ENCODE peak calls at places on chromosomes 3 and 15, in five cellular contexts. One of them, this sample, is unnamed.

GRCh38 chr3:43995929-43996378 is 245.7 kb upstream of the TOPAZ1 start:
- DNase-seq in SK-N-SH: no peak
- DNase-seq in astrocyte: no peak
- DNase-seq in GM23338: peak; percentile 61
- DNase-seq in mesendoderm: no peak
- DNase-seq in this sample: no peak

GRCh38 chr15:81304226-81304625 is 19.7 kb downstream of the STARD5 start:
- DNase-seq in SK-N-SH: no peak
- DNase-seq in astrocyte: peak; percentile 80
- DNase-seq in GM23338: no peak
- DNase-seq in mesendoderm: no peak
- DNase-seq in this sample: no peak

GRCh38 chr3:169234595-169234994 is 428.9 kb downstream of the MECOM start:
- DNase-seq in SK-N-SH: no peak
- DNase-seq in astrocyte: no peak
- DNase-seq in GM23338: no peak
- DNase-seq in mesendoderm: no peak
- DNase-seq in this sample: no peak

GRCh38 chr15:60392986-60393811 is 4.6 kb downstream of the ANXA2 start:
- DNase-seq in SK-N-SH: no peak
- DNase-seq in astrocyte: peak; percentile 98
- DNase-seq in GM23338: no peak
- DNase-seq in mesendoderm: peak; percentile 75
- DNase-seq in this sample: peak; percentile 86

GRCh38 chr3:184360834-184361531 is 422 bp downstream of the CLCN2 start:
- DNase-seq in SK-N-SH: no peak
- DNase-seq in astrocyte: no peak
- DNase-seq in GM23338: no peak
- DNase-seq in mesendoderm: no peak
- DNase-seq in this sample: no peak

GRCh38 chr3:51668756-51669155 is 2.3 kb upstream of the TEX264 start:
- DNase-seq in SK-N-SH: no peak
- DNase-seq in astrocyte: peak; percentile 30
- DNase-seq in GM23338: no peak
- DNase-seq in mesendoderm: peak; percentile 39
- DNase-seq in this sample: no peak

GRCh38 chr3:48305396-48305795 is 28.1 kb downstream of the SPINK8 start:
- DNase-seq in SK-N-SH: no peak
- DNase-seq in astrocyte: no peak
- DNase-seq in GM23338: no peak
- DNase-seq in mesendoderm: no peak
- DNase-seq in this sample: no peak

GRCh38 chr3:38579551-38580449 is 69.7 kb downstream of the SCN5A start:
- DNase-seq in SK-N-SH: peak; percentile 52
- DNase-seq in astrocyte: peak; percentile 7
- DNase-seq in GM23338: no peak
- DNase-seq in mesendoderm: peak; percentile 76
- DNase-seq in this sample: no peak

GRCh38 chr15:52994290-52994689 is 204.2 kb upstream of the ONECUT1 start:
- DNase-seq in SK-N-SH: no peak
- DNase-seq in astrocyte: no peak
- DNase-seq in GM23338: no peak
- DNase-seq in mesendoderm: no peak
- DNase-seq in this sample: no peak

GRCh38 chr3:62144482-62144881 is 228.9 kb downstream of the FEZF2 start:
- DNase-seq in SK-N-SH: no peak
- DNase-seq in astrocyte: no peak
- DNase-seq in GM23338: no peak
- DNase-seq in mesendoderm: no peak
- DNase-seq in this sample: no peak

GRCh38 chr3:13792512-13793347 is 87.1 kb downstream of the WNT7A start:
- DNase-seq in SK-N-SH: peak; percentile 46
- DNase-seq in astrocyte: no peak
- DNase-seq in GM23338: peak; percentile 32
- DNase-seq in mesendoderm: peak; percentile 46
- DNase-seq in this sample: no peak

GRCh38 chr3:76026379-76026778 is 241.0 kb upstream of the ZNF717 start:
- DNase-seq in SK-N-SH: no peak
- DNase-seq in astrocyte: peak; percentile 31
- DNase-seq in GM23338: no peak
- DNase-seq in mesendoderm: no peak
- DNase-seq in this sample: no peak

GRCh38 chr3:134377896-134378295 is 3.6 kb upstream of the AMOTL2 start:
- DNase-seq in SK-N-SH: no peak
- DNase-seq in astrocyte: no peak
- DNase-seq in GM23338: no peak
- DNase-seq in mesendoderm: no peak
- DNase-seq in this sample: no peak

GRCh38 chr15:38041576-38041975 is 107.1 kb downstream of the TMCO5A start:
- DNase-seq in SK-N-SH: no peak
- DNase-seq in astrocyte: peak; percentile 62
- DNase-seq in GM23338: no peak
- DNase-seq in mesendoderm: peak; percentile 51
- DNase-seq in this sample: no peak

GRCh38 chr3:53318522-53318921 is 28.8 kb downstream of the DCP1A start:
- DNase-seq in SK-N-SH: no peak
- DNase-seq in astrocyte: peak; percentile 53
- DNase-seq in GM23338: no peak
- DNase-seq in mesendoderm: no peak
- DNase-seq in this sample: no peak

GRCh38 chr15:54033954-54034458 is 55.8 kb downstream of the UNC13C start:
- DNase-seq in SK-N-SH: no peak
- DNase-seq in astrocyte: no peak
- DNase-seq in GM23338: no peak
- DNase-seq in mesendoderm: no peak
- DNase-seq in this sample: no peak

GRCh38 chr3:194379651-194380050 is 10.1 kb upstream of the LRRC15 start:
- DNase-seq in SK-N-SH: no peak
- DNase-seq in astrocyte: no peak
- DNase-seq in GM23338: no peak
- DNase-seq in mesendoderm: no peak
- DNase-seq in this sample: no peak

GRCh38 chr3:58237238-58237939 is at the start of gene ABHD6:
- DNase-seq in SK-N-SH: peak; percentile 94
- DNase-seq in astrocyte: peak; percentile 45
- DNase-seq in GM23338: peak; percentile 83
- DNase-seq in mesendoderm: peak; percentile 76
- DNase-seq in this sample: no peak

GRCh38 chr3:99774467-99774866 is 43.2 kb upstream of the CMSS1 start:
- DNase-seq in SK-N-SH: no peak
- DNase-seq in astrocyte: peak; percentile 84
- DNase-seq in GM23338: no peak
- DNase-seq in mesendoderm: peak; percentile 6
- DNase-seq in this sample: peak; percentile 93

GRCh38 chr15:73905224-73905827 is 20.9 kb upstream of the LOXL1 start:
- DNase-seq in SK-N-SH: no peak
- DNase-seq in astrocyte: no peak
- DNase-seq in GM23338: no peak
- DNase-seq in mesendoderm: no peak
- DNase-seq in this sample: no peak

GRCh38 chr15:73904026-73904815 is 22.0 kb upstream of the LOXL1 start:
- DNase-seq in SK-N-SH: no peak
- DNase-seq in astrocyte: no peak
- DNase-seq in GM23338: no peak
- DNase-seq in mesendoderm: no peak
- DNase-seq in this sample: no peak

GRCh38 chr15:73907018-73907394 is 19.3 kb upstream of the LOXL1 start:
- DNase-seq in SK-N-SH: no peak
- DNase-seq in astrocyte: no peak
- DNase-seq in GM23338: no peak
- DNase-seq in mesendoderm: no peak
- DNase-seq in this sample: no peak

GRCh38 chr15:73908030-73908821 is 18.0 kb upstream of the LOXL1 start:
- DNase-seq in SK-N-SH: peak; percentile 86
- DNase-seq in astrocyte: peak; percentile 32
- DNase-seq in GM23338: peak; percentile 91
- DNase-seq in mesendoderm: peak; percentile 77
- DNase-seq in this sample: no peak

GRCh38 chr15:73906346-73907017 is 19.8 kb upstream of the LOXL1 start:
- DNase-seq in SK-N-SH: no peak
- DNase-seq in astrocyte: peak; percentile 27
- DNase-seq in GM23338: no peak
- DNase-seq in mesendoderm: no peak
- DNase-seq in this sample: no peak
- H3K79me2 ChIP-seq in SK-N-SH: no peaks in the 10 kb centered on the region
- H3K79me2 ChIP-seq in astrocyte: no peaks in the 10 kb centered on the region
- H3K79me2 ChIP-seq in GM23338: no peaks in the 10 kb centered on the region
- H3K79me2 ChIP-seq in mesendoderm: no peaks in the 10 kb centered on the region
- H3K79me2 ChIP-seq in this sample: no peaks in the 10 kb centered on the region

DNA sequence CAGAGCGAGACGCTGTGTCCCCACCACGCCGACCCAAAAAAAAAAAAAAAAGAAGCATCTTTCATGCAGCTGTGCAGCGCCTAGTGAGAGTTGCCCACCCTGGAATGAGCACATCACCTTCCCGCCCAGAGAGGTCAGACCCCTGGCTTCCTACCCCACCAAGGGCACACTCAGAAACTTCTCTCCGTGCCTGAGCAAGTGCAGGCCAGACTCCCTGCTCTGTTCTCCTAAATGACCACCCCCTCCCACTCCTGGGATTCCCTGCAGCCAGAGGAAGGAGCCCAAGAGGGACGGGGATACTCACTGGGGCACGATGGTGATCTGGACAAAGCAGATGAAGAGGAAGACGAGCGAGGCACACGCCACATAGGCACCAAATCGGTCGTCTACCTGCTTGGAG is 116.0 kb downstream of the SEC22A start:
- DNase-seq in SK-N-SH: no peak
- DNase-seq in astrocyte: no peak
- DNase-seq in GM23338: no peak
- DNase-seq in mesendoderm: no peak
- DNase-seq in this sample: no peak
- H3K4me1 ChIP-seq in SK-N-SH: no peaks in the 10 kb centered on the region
- H3K4me1 ChIP-seq in astrocyte: no peaks in the 10 kb centered on the region
- H3K4me1 ChIP-seq in GM23338: peaks cover 51% of the 10 kb centered on the region
- H3K4me1 ChIP-seq in mesendoderm: peaks cover 13% of the 10 kb centered on the region
- H3K4me1 ChIP-seq in this sample: no peaks in the 10 kb centered on the region

DNA sequence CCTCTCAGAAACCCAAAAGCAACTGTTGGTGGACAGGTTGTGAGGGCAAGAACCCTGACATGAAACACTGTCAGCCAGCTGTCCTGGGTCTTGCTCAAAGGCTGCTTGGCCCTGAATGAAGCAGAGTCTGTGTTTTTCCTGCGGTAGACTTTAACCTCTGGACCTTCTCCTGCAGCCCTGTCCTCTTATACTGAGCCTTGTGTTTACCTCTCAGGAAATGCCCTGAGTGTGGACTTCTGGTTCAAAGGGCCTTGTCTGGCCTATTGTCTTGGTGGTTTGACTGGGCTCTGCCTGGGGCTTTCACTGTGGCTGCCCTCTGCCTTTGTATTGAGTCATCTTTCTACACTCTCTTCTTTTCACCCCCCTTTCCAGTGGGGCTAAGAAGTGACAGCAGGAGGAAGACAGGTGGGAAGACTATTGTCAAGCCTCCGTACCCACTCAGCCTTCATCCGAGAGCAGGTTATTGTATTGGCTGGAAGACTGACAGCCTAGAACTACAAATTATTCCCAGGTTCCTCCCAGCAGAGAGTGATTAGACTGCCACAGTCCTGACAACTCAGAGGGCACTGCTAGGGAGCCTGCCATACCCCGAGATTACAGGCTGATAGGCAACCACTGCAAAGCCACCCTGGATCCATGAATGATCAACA is 3.5 kb downstream of the SEC13 start:
- DNase-seq in SK-N-SH: no peak
- DNase-seq in astrocyte: no peak
- DNase-seq in GM23338: no peak
- DNase-seq in mesendoderm: no peak
- DNase-seq in this sample: no peak
- H3K79me2 ChIP-seq in SK-N-SH: peaks cover 67% of the 10 kb centered on the region
- H3K79me2 ChIP-seq in astrocyte: peaks cover 81% of the 10 kb centered on the region
- H3K79me2 ChIP-seq in GM23338: peaks cover 31% of the 10 kb centered on the region
- H3K79me2 ChIP-seq in mesendoderm: peaks cover 23% of the 10 kb centered on the region
- H3K79me2 ChIP-seq in this sample: peaks cover 34% of the 10 kb centered on the region

DNA sequence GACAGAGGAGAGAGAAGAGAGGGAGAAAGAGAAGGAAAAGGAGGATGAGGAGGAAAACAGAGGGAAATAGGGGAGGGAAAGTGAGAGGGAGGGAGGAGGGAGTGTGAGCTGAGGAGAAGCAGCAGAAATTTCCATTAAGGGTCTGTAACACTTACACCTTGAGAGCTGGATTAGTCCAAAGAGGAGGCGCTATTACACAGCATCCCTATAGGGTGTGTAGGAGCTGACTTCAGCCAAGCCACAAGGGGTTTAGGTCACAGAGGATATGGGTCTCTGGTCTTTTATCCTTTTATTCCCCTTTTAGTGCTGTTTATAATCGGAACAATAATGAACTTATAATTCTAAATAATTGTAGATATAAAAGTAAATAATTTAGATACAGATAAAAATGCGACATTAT is 230.4 kb downstream of the GABRG3 start:
- DNase-seq in SK-N-SH: no peak
- DNase-seq in astrocyte: no peak
- DNase-seq in GM23338: peak; percentile 43
- DNase-seq in mesendoderm: peak; percentile 18
- DNase-seq in this sample: no peak
- H3K4me1 ChIP-seq in SK-N-SH: no peaks in the 10 kb centered on the region
- H3K4me1 ChIP-seq in astrocyte: no peaks in the 10 kb centered on the region
- H3K4me1 ChIP-seq in GM23338: no peaks in the 10 kb centered on the region
- H3K4me1 ChIP-seq in mesendoderm: no peaks in the 10 kb centered on the region
- H3K4me1 ChIP-seq in this sample: no peaks in the 10 kb centered on the region

GRCh38 chr15:75143738-75144334 is 57.8 kb upstream of the C15orf39 start:
- DNase-seq in SK-N-SH: no peak
- DNase-seq in astrocyte: no peak
- DNase-seq in GM23338: peak; percentile 51
- DNase-seq in mesendoderm: peak; percentile 39
- DNase-seq in this sample: no peak
- H3K79me2 ChIP-seq in SK-N-SH: no peaks in the 10 kb centered on the region
- H3K79me2 ChIP-seq in astrocyte: no peaks in the 10 kb centered on the region
- H3K79me2 ChIP-seq in GM23338: no peaks in the 10 kb centered on the region
- H3K79me2 ChIP-seq in mesendoderm: no peaks in the 10 kb centered on the region
- H3K79me2 ChIP-seq in this sample: no peaks in the 10 kb centered on the region